ENCODE peak calls at places on chromosome 19, in seven cellular contexts. G is CD8-positive, alpha-beta memory T cell; H is brain microvascular endothelial cell; I is NB4; E is NCI-H2227 treated with DMSO at 0.1 percent for 48 hours; Q is AG09309; T is NCI-H1105 treated with DMSO at 0.1 percent for 48 hours. P is an unnamed sample.

GRCh38 chr19:28498404-28498976 is 714.5 kb downstream of the UQCRFS1 start:
- DNase-seq in E (no peak), Q (no peak), H (peak), T (no peak), I (no peak), G (no peak), P (no peak)

GRCh38 chr19:46351241-46352041 is 4.6 kb downstream of the PPP5C start:
- DNase-seq in I (peak), H (peak), Q (no peak), T (no peak), E (no peak), G (peak), P (no peak)

GRCh38 chr19:46761418-46761831 is 15.2 kb upstream of the STRN4 start:
- DNase-seq in H (no peak), E (no peak), T (no peak), I (no peak), Q (no peak), G (no peak), P (no peak)

GRCh38 chr19:29516821-29517395 is 8.9 kb upstream of the VSTM2B start:
- DNase-seq in G (no peak), I (no peak), Q (no peak), E (no peak), T (no peak), H (no peak), P (no peak)

GRCh38 chr19:5951338-5951861 is 26.5 kb downstream of the RANBP3 start:
- DNase-seq in I (no peak), G (no peak), E (no peak), H (no peak), T (no peak), Q (no peak), P (no peak)

GRCh38 chr19:17706750-17707181 is 12.5 kb upstream of the MAP1S start:
- DNase-seq in Q (no peak), T (no peak), E (no peak), H (peak), I (no peak), G (no peak), P (no peak)

GRCh38 chr19:7783991-7784421 is 21.0 kb downstream of the CLEC4M start:
- DNase-seq in G (no peak), H (peak), E (no peak), T (no peak), Q (no peak), I (peak), P (no peak)

GRCh38 chr19:19817357-19817756 is 4.2 kb downstream of the ZNF506 start:
- DNase-seq in T (no peak), G (peak), H (no peak), I (no peak), E (no peak), Q (no peak), P (no peak)

GRCh38 chr19:32041681-32042292 is 303.6 kb upstream of the ZNF507 start:
- DNase-seq in G (no peak), H (peak), E (no peak), T (no peak), Q (no peak), I (peak), P (peak)

GRCh38 chr19:12773571-12773970 is 1.8 kb downstream of the HOOK2 start:
- DNase-seq in I (peak), H (no peak), E (no peak), Q (no peak), G (no peak), T (no peak), P (no peak)

GRCh38 chr19:13846533-13847032 is 30.4 kb upstream of the NANOS3 start:
- DNase-seq in E (peak), I (peak), H (peak), T (no peak), G (peak), Q (no peak), P (no peak)

GRCh38 chr19:43620061-43621001 is 902 bp upstream of the ZNF428 start:
- DNase-seq in G (no peak), E (no peak), Q (no peak), H (no peak), I (no peak), T (no peak), P (no peak)

GRCh38 chr19:20365146-20365545 is 198.1 kb downstream of the ZNF486 start:
- DNase-seq in H (no peak), G (no peak), E (no peak), Q (no peak), I (no peak), T (no peak), P (no peak)

GRCh38 chr19:40609561-40610395 is 8.6 kb downstream of the LTBP4 start:
- DNase-seq in Q (no peak), I (peak), T (peak), G (peak), H (peak), E (no peak), P (no peak)

GRCh38 chr19:17872251-17873001 is 681 bp downstream of the SLC5A5 start:
- DNase-seq in I (peak), T (no peak), G (no peak), H (no peak), E (no peak), Q (no peak), P (no peak)

GRCh38 chr19:21028969-21029268 is 8.5 kb downstream of the ZNF430 start:
- DNase-seq in I (no peak), H (no peak), Q (no peak), T (no peak), E (no peak), G (no peak), P (no peak)

GRCh38 chr19:52248256-52248655 is 21.1 kb upstream of the ZNF766 start:
- DNase-seq in Q (peak), H (peak), E (no peak), I (peak), T (peak), G (peak), P (peak)

GRCh38 chr19:48554385-48555091 is 2.6 kb downstream of the SULT2B1 start:
- DNase-seq in H (no peak), T (no peak), I (peak), Q (no peak), E (no peak), G (no peak), P (no peak)

GRCh38 chr19:54337858-54338230 is 1.1 kb downstream of the LILRA4 start:
- DNase-seq in I (no peak), E (no peak), Q (no peak), G (no peak), H (no peak), T (no peak), P (no peak)

GRCh38 chr19:2355168-2356035 is 4.7 kb upstream of the TMPRSS9 start:
- DNase-seq in I (no peak), G (no peak), E (no peak), H (no peak), T (no peak), Q (no peak), P (no peak)

GRCh38 chr19:40512473-40513344 is 45.9 kb downstream of the SPTBN4 start:
- DNase-seq in Q (no peak), I (no peak), E (no peak), H (peak), G (no peak), T (peak), P (no peak)

GRCh38 chr19:56170261-56170660 is 5.5 kb upstream of the GALP start:
- DNase-seq in H (peak), T (no peak), I (peak), E (peak), G (no peak), Q (peak), P (no peak)

GRCh38 chr19:53647350-53647749 is 15.6 kb downstream of the DPRX start:
- DNase-seq in Q (no peak), G (no peak), E (no peak), I (no peak), H (no peak), T (no peak), P (no peak)

GRCh38 chr19:18412610-18413239 is 6.5 kb upstream of the SSBP4 start:
- DNase-seq in H (no peak), E (no peak), G (no peak), Q (no peak), I (peak), T (no peak), P (no peak)

GRCh38 chr19:1009043-1009975 is 9.1 kb downstream of the GRIN3B start:
- DNase-seq in H (no peak), G (no peak), E (no peak), T (no peak), I (no peak), Q (no peak), P (no peak)

GRCh38 chr19:43078311-43078710 is 4.2 kb downstream of the PSG2 start:
- DNase-seq in Q (no peak), G (no peak), H (peak), E (no peak), I (no peak), T (no peak), P (no peak)

GRCh38 chr19:35545855-35546381 is 492 bp downstream of the TMEM147 start:
- DNase-seq in H (no peak), Q (no peak), E (peak), G (peak), I (peak), T (peak), P (no peak)

GRCh38 chr19:40366697-40367561 is 18.4 kb downstream of the PLD3 start:
- DNase-seq in H (peak), Q (no peak), G (no peak), T (no peak), E (peak), I (peak), P (no peak)

GRCh38 chr19:45413497-45413896 is 7.1 kb downstream of the POLR1G start:
- DNase-seq in H (no peak), G (no peak), E (no peak), I (no peak), Q (no peak), T (no peak), P (no peak)

GRCh38 chr19:14516746-14517438 is 1.3 kb downstream of the DNAJB1 start:
- DNase-seq in Q (no peak), G (peak), H (no peak), E (no peak), I (no peak), T (no peak), P (no peak)

GRCh38 chr19:51366050-51366998 is at the start of gene ETFB:
- DNase-seq in H (peak), Q (peak), G (peak), E (peak), T (peak), I (peak), P (peak)

GRCh38 chr19:4115050-4115817 is 8.7 kb downstream of the MAP2K2 start:
- DNase-seq in Q (no peak), E (no peak), G (peak), H (no peak), I (peak), T (no peak), P (no peak)

GRCh38 chr19:45440873-45441654 is 17.3 kb upstream of the ERCC1 start:
- DNase-seq in I (peak), E (no peak), Q (no peak), G (no peak), T (no peak), H (no peak), P (no peak)

GRCh38 chr19:54209058-54209747 is 8.5 kb downstream of the RPS9 start:
- DNase-seq in Q (no peak), G (no peak), T (no peak), E (no peak), H (no peak), I (no peak), P (no peak)

GRCh38 chr19:11485245-11485837 is 4.5 kb upstream of the ELAVL3 start:
- DNase-seq in Q (no peak), I (no peak), E (no peak), G (no peak), T (no peak), H (no peak), P (no peak)